ENCODE peak calls at places on chromosome 4, in eight cellular contexts. F is CD4-positive, alpha-beta T cell; Y is pancreas; L is kidney; T is ovary; D is breast epithelium; A is colonic mucosa; W is A549. R is an unnamed sample.

GRCh38 chr4:181301735-181302380 is 941.3 kb upstream of the TENM3 start:
- DNase-seq in F (peak), Y (peak), L (no peak), T (no peak), D (no peak), A (peak), W (peak), R (no peak)

GRCh38 chr4:155999743-156000142 is 46.1 kb upstream of the CTSO start:
- DNase-seq in F (no peak), Y (no peak), L (no peak), T (no peak), D (no peak), A (no peak), W (no peak), R (peak)

GRCh38 chr4:92307156-92307555 is 3.4 kb downstream of the GRID2 start:
- DNase-seq in F (no peak), Y (no peak), L (no peak), T (no peak), D (no peak), A (no peak), W (no peak), R (no peak)

GRCh38 chr4:80071643-80072606 is 1.1 kb downstream of the ANTXR2 start:
- DNase-seq in F (peak), Y (no peak), L (peak), T (peak), D (peak), A (peak), W (no peak), R (peak)

GRCh38 chr4:127776620-127777019 is 5.5 kb upstream of the HSPA4L start:
- DNase-seq in F (no peak), Y (no peak), L (no peak), T (no peak), D (no peak), A (no peak), W (no peak), R (no peak)

GRCh38 chr4:41535911-41536361 is 2.0 kb upstream of the LIMCH1 start:
- DNase-seq in F (no peak), Y (no peak), L (no peak), T (no peak), D (no peak), A (no peak), W (no peak), R (no peak)

GRCh38 chr4:151555151-151555945 is 146.4 kb downstream of the FHIP1A start:
- DNase-seq in F (no peak), Y (no peak), L (no peak), T (no peak), D (no peak), A (no peak), W (no peak), R (no peak)

GRCh38 chr4:151169223-151169622 is 69.8 kb downstream of the RPS3A start:
- DNase-seq in F (no peak), Y (no peak), L (peak), T (peak), D (peak), A (peak), W (no peak), R (peak)

GRCh38 chr4:40628888-40629287 is 776 bp downstream of the RBM47 start:
- DNase-seq in F (no peak), Y (no peak), L (no peak), T (no peak), D (no peak), A (peak), W (no peak), R (no peak)

GRCh38 chr4:112109455-112110425 is 35.5 kb upstream of the FAM241A start:
- DNase-seq in F (no peak), Y (no peak), L (no peak), T (no peak), D (no peak), A (no peak), W (no peak), R (no peak)

GRCh38 chr4:145320269-145320668 is 139.9 kb upstream of the OTUD4 start:
- DNase-seq in F (no peak), Y (no peak), L (no peak), T (no peak), D (no peak), A (peak), W (no peak), R (no peak)

DNA sequence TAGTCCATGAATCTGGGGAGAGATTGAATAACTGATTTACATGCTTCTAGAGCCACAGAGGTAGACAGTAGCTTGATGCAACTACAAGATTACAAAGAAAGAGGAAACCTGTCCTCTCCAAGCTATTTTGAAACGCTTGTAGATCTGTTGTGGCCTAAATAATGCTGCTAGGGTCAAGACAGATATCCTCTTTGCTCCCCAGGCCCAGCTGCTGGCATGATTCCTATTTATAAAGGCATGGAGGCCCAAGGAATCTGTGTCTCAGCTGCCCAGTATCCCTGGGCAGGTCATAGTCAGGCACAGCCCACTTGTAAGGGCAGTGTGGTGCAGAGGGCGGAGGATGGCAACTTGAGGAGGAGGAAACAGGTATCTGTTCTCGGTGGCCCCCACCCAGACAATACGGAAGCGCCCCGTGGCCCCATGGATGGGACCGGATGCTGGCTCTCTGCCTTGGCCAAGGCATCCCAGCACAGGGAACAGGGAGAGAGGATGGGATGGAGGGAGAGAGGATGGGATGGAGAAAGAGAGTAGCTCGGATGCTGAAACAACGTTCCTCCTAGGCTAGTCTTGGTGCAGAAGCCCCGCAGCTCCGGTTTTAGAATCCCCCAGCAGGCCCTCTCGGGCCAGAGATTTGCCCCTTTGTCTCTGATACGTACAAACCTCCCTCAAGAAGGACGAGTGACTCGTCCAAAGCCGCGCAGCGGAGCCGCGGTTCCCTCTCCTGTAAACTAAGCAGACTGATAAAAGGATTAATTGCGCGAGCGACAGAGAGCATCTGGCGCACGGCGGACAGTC is 767 bp upstream of the SMIM20 start:
- DNase-seq in F (no peak), Y (peak), L (peak), T (peak), D (no peak), A (peak), W (no peak), R (peak)
- H3K27ac ChIP-seq in F (peak), Y (peak), L (peak), T (peak), D (peak), A (peak), W (peak), R (peak)

DNA sequence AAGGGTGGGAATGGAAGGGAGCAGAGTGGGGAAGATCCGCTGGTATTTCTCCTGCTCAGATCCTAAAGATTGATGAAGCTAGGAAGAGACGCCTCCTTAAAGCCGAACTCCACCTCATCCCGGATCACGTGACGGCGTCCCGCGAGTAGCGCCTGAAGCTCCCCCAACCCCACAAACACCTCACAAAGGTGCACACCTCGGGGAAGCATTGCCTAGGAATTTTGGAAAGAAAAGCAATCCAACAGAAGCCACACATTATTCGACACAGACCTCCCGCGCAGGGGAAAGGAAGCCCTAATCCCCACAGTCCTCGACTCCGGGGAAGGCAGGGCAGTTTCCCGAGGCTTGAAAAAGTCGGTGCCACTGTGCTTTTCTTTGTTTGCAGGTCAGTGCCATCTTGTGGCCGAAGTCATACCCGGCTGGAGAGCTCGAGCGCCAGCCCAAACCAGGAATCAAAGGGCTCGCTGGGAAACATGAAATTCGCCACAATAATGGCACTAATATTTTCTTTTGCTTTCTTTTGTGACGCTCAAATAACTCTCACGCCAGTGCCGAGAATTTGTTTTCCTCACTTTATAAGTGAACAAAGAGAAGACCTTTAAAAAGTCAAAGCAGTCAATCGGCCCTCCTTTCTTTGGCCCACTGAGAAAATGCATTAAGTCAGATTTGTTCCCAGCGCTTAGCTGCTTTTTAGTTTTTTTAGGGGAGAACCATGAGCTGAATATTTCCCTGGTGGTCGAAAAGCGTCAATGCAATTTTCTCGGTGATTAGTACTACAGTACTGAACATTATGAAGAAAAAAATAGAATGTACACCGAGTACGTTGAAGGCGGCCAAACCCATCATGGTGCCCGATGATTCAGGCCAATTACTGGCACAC is at the start of gene NPY1R:
- DNase-seq in F (no peak), Y (peak), L (peak), T (peak), D (peak), A (peak), W (peak), R (peak)
- H3K27ac ChIP-seq in F (no peak), Y (peak), L (peak), T (no peak), D (peak), A (no peak), W (no peak), R (no peak)

DNA sequence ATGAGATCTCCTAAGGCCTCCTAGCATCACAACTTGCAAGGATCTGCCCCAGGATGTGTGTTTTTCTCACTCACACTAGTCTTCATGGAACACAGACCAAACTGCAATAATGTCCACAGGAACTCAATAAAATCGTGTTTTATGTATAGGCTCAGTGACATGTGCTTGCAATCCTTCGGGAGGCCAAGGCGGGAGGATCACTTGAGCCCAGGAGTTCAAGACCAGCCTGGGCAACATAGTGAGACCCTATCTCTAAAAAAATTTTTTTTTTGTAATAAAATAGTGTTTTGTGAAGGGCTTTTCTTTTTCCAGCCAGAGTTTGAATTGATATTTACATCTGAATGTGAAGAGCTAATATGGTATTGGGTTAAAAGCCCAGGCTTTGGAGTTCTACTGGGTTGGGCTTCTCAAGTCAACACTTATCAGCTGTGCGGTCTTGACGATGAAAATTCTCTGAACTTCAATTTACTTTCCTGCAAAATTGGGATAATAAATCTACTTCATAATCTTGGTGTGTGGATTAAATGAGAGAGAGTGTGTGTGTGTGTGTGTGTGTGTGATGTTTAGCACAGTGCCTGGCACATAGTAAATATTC is 38.7 kb upstream of the SETD7 start:
- DNase-seq in F (no peak), Y (no peak), L (no peak), T (no peak), D (no peak), A (no peak), W (no peak), R (no peak)
- H3K27ac ChIP-seq in F (no peak), Y (no peak), L (no peak), T (no peak), D (no peak), A (no peak), W (peak), R (no peak)

GRCh38 chr4:128835498-128836222 is 26.2 kb downstream of the JADE1 start:
- DNase-seq in F (no peak), Y (peak), L (peak), T (peak), D (no peak), A (no peak), W (no peak), R (no peak)
- H3K27ac ChIP-seq in F (no peak), Y (peak), L (no peak), T (peak), D (no peak), A (no peak), W (no peak), R (no peak)

GRCh38 chr4:89021678-89022077 is 35.3 kb downstream of the FAM13A start:
- DNase-seq in F (no peak), Y (no peak), L (no peak), T (no peak), D (no peak), A (no peak), W (no peak), R (no peak)
- H3K27ac ChIP-seq in F (no peak), Y (peak), L (no peak), T (no peak), D (no peak), A (no peak), W (no peak), R (no peak)

DNA sequence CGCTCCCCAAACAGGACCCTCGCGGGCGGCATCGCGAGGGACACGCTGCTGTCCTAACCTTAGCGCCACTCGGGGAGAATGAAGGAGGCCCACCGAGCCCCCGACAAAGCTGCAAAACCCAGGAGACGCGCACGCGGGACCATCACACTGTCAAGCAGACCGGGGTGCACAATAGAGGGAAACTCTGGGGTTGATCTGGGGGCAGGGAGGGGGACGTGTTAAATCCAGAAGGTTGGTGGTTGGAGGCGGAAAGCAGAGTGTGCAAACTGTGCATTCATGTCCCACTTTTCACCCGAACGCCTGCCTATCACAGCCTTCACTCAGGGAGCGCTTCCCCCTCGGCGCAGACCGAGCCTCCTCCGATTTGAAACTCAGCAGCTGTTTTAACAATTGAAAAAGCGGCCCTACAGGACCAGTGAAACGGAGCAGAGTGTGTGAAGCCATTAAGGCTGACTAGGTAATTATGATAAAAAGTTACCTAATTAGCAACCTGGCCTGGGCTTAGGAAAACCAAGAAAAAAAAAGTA is 564 bp upstream of the NDNF start:
- DNase-seq in F (no peak), Y (no peak), L (no peak), T (no peak), D (no peak), A (peak), W (no peak), R (peak)
- H3K27ac ChIP-seq in F (no peak), Y (no peak), L (no peak), T (peak), D (no peak), A (peak), W (no peak), R (no peak)

GRCh38 chr4:118758293-118758692 is 73.1 kb downstream of the METTL14 start:
- DNase-seq in F (no peak), Y (no peak), L (no peak), T (no peak), D (no peak), A (no peak), W (no peak), R (no peak)

GRCh38 chr4:118759481-118759880 is 74.3 kb downstream of the METTL14 start:
- DNase-seq in F (no peak), Y (no peak), L (no peak), T (no peak), D (no peak), A (no peak), W (no peak), R (peak)

GRCh38 chr4:118756958-118757357 is 71.8 kb downstream of the METTL14 start:
- DNase-seq in F (no peak), Y (no peak), L (no peak), T (no peak), D (no peak), A (no peak), W (no peak), R (no peak)

GRCh38 chr4:118756429-118756828 is 71.2 kb downstream of the METTL14 start:
- DNase-seq in F (no peak), Y (no peak), L (no peak), T (no peak), D (no peak), A (no peak), W (no peak), R (no peak)

DNA sequence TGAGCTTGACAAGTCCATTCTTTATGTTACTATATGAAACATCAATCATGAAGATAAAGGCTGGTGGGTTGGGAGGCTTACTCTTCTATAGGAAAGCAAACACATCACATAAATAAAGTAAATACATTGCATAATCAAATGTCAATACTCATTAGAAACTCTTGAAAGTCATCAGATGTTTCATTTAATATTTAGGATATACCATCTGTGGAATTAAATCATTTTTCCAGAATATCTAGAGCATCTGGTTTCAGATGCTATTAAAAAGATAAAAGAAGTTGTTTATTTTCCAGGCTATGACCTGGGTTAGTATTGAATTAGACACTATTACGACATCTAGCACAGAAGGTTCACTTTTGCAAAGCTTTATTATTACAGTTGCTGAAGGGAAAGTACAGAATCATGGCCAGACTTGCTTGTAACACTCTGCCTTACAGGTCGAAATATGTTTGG is 72.6 kb downstream of the METTL14 start:
- DNase-seq in F (no peak), Y (no peak), L (no peak), T (no peak), D (no peak), A (no peak), W (no peak), R (no peak)
- H3K27ac ChIP-seq in F (no peak), Y (no peak), L (peak), T (peak), D (peak), A (no peak), W (no peak), R (peak)

R was measured in osteoblast.